ENCODE peak calls at places on chromosomes 16 and 17, in five cellular contexts. R is SK-N-SH, V is HepG2, C is K562, S is GM12878. U is an unnamed sample.

GRCh38 chr16:10339777-10340752 is 45.8 kb upstream of the ATF7IP2 start:
- DNase-seq in R (no peak), V (no peak), C (no peak), S (no peak), U (peak)

GRCh38 chr16:6016530-6017184 is 919.1 kb upstream of the EEF2KMT start:
- DNase-seq in R (peak), V (peak), C (peak), S (no peak), U (peak)

GRCh38 chr16:82156761-82157654 is 13.0 kb downstream of the MPHOSPH6 start:
- DNase-seq in R (no peak), V (no peak), C (no peak), S (no peak), U (no peak)

GRCh38 chr16:80158766-80159165 is 382.0 kb upstream of the DYNLRB2 start:
- DNase-seq in R (no peak), V (no peak), C (no peak), S (no peak), U (no peak)

GRCh38 chr16:11135167-11135973 is 120.6 kb downstream of the SOCS1 start:
- DNase-seq in R (no peak), V (no peak), C (no peak), S (no peak), U (peak)

GRCh38 chr16:4795828-4796572 is 831 bp downstream of the SMIM22 start:
- DNase-seq in R (no peak), V (no peak), C (no peak), S (no peak), U (no peak)

GRCh38 chr16:10485698-10486382 is 94.6 kb downstream of the EMP2 start:
- DNase-seq in R (no peak), V (no peak), C (no peak), S (no peak), U (no peak)

GRCh38 chr16:75099738-75100615 is 16.6 kb downstream of the LDHD start:
- DNase-seq in R (peak), V (no peak), C (no peak), S (no peak), U (peak)

GRCh38 chr17:63881935-63882601 is at the start of gene GH2:
- DNase-seq in R (peak), V (peak), C (peak), S (no peak), U (no peak)

GRCh38 chr17:57369509-57369945 is 113.2 kb downstream of the MSI2 start:
- DNase-seq in R (no peak), V (peak), C (no peak), S (no peak), U (no peak)

GRCh38 chr17:30780343-30780742 is 44.1 kb downstream of the CRLF3 start:
- DNase-seq in R (no peak), V (no peak), C (no peak), S (peak), U (no peak)

DNA sequence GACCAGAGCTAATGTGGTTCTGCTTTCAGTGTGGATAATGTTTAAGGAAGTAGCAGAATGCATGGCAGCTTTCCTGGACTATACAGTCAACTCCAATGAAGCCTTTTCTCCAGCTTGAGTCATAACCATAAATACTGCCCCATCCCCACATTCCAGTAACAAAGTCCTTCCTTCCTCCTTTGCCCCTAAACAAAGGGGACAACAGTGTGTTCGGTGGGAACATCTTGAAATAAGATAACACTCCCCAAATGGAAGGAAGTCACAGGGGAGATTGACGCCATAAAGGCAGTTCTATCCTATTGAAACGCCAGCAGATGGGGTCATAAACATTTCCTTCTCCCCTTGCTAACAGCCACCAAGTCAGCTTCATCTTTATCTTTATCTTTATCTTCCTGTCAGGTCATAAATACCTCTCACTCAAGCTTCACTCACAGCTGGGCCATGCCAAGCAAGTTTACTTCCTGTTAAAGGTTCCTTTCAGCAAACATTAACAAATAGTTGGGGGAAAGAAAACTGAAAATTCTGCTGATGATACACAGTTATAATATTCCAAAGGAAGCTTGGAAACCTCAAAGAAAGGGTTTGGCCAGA is 136.7 kb downstream of the SNX11 start:
- DNase-seq in R (no peak), V (no peak), C (peak), S (no peak), U (no peak)
- TF ChIP-seq REST in R (no peak), V (no peak), C (no peak), S (no peak), U (no peak)

DNA sequence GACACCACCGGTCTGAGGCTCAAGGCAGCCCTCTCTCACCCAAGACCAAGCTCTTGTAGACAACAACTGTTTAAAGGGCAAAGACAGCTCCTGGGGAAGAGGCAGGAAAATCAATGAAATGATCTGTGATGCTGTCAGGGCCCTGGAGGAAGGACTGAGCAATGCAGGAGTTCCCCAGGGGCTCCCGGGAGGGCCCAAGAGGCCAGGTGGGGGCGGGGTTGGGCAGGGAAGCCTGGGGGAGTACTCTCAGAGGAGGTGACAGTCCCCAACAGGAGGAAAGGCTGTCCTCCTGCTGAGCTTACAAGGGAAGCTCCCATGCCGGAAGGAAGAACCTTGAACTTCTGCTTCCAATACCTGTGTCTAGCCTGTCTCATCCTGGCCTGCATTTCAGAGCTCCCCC is 8.3 kb upstream of the NOS2 start:
- DNase-seq in R (no peak), V (no peak), C (no peak), S (peak), U (no peak)
- TF ChIP-seq GABPA in R (no peak), V (no peak), C (no peak), S (no peak), U (no peak)

DNA sequence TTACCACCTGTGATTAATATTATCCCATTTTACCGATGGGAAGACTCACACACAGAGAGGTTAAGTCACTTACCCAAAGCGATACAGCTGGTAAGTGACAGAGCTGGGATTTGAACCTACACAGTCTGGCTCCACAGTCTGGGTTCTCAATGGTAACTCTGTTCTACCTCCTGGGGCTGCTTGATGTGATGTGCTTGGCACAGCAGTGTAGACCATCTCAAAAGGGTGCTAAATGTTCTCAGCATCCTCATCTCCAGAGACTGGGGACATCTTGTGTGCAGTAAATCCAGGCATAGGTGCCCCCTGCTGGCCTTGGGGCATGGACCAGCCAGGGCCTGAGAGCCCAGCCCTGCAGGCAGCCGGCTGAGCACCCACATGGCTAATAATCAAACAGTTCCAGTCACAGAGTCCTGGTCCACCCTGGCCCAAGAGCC is 15.4 kb upstream of the KATNB1 start:
- DNase-seq in R (peak), V (peak), C (peak), S (no peak), U (peak)
- TF ChIP-seq REST in R (no peak), V (no peak), C (no peak), S (no peak), U (no peak)

GRCh38 chr17:46212634-46213435 is 19.6 kb upstream of the KANSL1 start:
- DNase-seq in R (peak), V (peak), C (peak), S (no peak), U (no peak)
- TF ChIP-seq GABPA in R (no peak), V (no peak), C (no peak), S (no peak), U (no peak)

DNA sequence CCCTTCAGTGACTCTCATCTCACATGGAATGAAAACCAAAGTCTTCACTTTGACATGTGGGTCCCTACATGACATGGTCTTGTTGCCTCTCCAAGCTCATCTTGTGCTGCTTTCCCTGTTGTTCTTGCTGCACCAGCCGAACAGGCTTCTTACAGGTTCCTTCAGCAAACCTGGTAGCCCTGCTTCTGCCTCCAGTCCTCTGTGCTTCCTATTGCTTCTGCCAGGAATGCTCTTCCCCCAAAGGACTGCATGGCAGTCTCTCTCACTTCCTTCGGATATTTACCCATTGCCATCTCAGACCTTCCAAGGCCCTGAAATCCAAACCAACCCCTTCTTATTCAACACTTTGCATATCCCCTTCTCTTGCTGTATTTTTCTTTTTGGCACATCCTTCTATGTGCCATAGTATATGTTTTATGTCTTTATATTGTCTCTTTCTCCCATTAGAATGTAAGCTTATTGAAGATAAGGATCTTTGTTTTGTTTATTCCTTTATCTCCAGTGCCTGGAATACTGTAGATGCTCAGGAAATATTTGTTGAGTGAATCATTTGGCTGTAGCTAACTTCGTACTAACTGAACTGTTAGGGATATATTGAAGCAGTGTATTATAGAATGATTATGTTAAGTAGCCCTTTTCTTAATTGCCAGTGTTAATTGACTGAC is 57.9 kb upstream of the SLC12A3 start:
- DNase-seq in R (no peak), V (peak), C (no peak), S (no peak), U (no peak)
- TF ChIP-seq REST in R (no peak), V (no peak), C (no peak), S (no peak), U (no peak)

GRCh38 chr17:83030432-83030831 is 49.0 kb upstream of the METRNL start:
- DNase-seq in R (peak), V (no peak), C (no peak), S (no peak), U (no peak)
- TF ChIP-seq GABPA in R (no peak), V (no peak), C (no peak), S (no peak), U (no peak)

DNA sequence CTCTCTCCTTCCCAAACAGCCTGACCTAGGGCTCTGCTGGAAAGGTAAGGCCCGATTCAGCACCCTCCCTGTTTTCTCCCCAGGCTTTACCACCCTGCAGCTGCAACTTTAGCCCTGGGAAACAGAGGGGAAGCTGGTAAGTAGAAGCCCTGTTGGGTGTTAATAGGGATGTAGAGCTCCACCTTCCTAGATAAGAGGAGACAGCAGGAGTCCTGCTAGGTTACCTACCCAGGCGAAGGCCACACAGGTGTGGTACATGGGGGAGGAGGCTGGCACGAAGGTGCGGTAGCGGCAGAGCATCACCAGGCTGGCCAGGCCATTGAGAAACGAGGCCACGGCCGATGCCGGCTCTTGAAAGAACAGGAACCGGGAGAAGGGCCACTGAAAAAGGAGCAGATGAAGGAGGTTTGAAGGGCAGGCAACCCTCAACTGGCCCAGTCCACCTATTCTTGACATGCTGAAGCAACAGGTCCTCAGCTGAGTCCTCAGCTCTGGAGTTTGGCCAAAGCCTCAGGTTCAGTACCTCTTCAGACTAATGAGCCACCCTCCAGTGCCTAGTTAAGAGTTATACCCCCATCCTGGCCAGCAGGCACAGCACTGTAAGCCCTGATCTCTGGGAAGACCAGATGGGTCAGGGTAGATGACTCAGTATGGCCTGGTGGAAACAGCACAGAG is 3.4 kb downstream of the PGAP3 start:
- DNase-seq in R (no peak), V (no peak), C (no peak), S (no peak), U (no peak)
- TF ChIP-seq REST in R (no peak), V (no peak), C (no peak), S (no peak), U (no peak)

GRCh38 chr17:13510062-13510461 is 91.7 kb downstream of the HS3ST3A1 start:
- DNase-seq in R (peak), V (no peak), C (peak), S (no peak), U (no peak)
- TF ChIP-seq GABPA in R (no peak), V (no peak), C (peak), S (no peak), U (no peak)

GRCh38 chr16:57409870-57410585 is 5.5 kb downstream of the CCL17 start:
- DNase-seq in R (no peak), V (peak), C (no peak), S (no peak), U (no peak)
- TF ChIP-seq REST in R (no peak), V (no peak), C (no peak), S (no peak), U (no peak)

DNA sequence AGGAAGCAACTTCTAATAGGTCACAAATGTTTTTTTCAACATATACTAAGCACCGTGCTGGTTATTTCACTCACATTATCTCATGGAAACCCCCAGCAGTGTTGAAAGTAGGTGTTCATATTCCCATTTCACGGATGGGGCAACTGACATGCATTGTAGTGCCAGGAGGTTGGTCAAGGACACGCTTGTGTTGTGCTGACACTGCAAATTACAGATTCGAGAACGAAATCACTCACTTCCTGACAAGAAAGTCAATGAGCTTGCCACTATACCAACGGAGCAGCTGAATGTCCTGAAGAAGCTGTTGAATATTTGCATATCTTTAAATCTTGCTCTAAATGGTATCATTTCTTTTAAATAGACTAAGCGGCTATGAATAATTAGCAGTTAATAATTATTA is 378.0 kb upstream of the C16orf82 start:
- DNase-seq in R (no peak), V (no peak), C (no peak), S (no peak), U (no peak)
- TF ChIP-seq GABPA in R (no peak), V (no peak), C (no peak), S (no peak), U (no peak)